ENCODE peak calls at places on chromosome 14, in ten cellular contexts. One of them, this sample, is unnamed. For H3K36me3, the result is how much of the 10 kb centered on the place peaks cover.

GRCh38 chr14:102210421-102211042 is 70.8 kb downstream of the WDR20 start:
- DNase-seq in thoracic aorta: no peak
- DNase-seq in GM23338: peak
- DNase-seq in CD8-positive, alpha-beta T cell: no peak
- DNase-seq in adrenal gland: no peak
- DNase-seq in left ventricle myocardium inferior: no peak
- DNase-seq in HCT116: no peak
- DNase-seq in neural progenitor cell: no peak
- DNase-seq in upper lobe of left lung: no peak
- DNase-seq in transverse colon: no peak
- DNase-seq in this sample: no peak

GRCh38 chr14:69818760-69819191 is 21.7 kb upstream of the SLC10A1 start:
- DNase-seq in thoracic aorta: no peak
- DNase-seq in GM23338: peak
- DNase-seq in CD8-positive, alpha-beta T cell: peak
- DNase-seq in adrenal gland: peak
- DNase-seq in left ventricle myocardium inferior: no peak
- DNase-seq in HCT116: peak
- DNase-seq in neural progenitor cell: peak
- DNase-seq in upper lobe of left lung: peak
- DNase-seq in transverse colon: peak
- DNase-seq in this sample: peak

GRCh38 chr14:25009891-25010290 is 40.1 kb downstream of the STXBP6 start:
- DNase-seq in thoracic aorta: no peak
- DNase-seq in GM23338: peak
- DNase-seq in CD8-positive, alpha-beta T cell: no peak
- DNase-seq in adrenal gland: no peak
- DNase-seq in left ventricle myocardium inferior: no peak
- DNase-seq in HCT116: no peak
- DNase-seq in neural progenitor cell: peak
- DNase-seq in upper lobe of left lung: no peak
- DNase-seq in transverse colon: no peak
- DNase-seq in this sample: no peak

GRCh38 chr14:33834101-33834955 is 116.5 kb downstream of the EGLN3 start:
- DNase-seq in thoracic aorta: no peak
- DNase-seq in GM23338: peak
- DNase-seq in CD8-positive, alpha-beta T cell: no peak
- DNase-seq in adrenal gland: no peak
- DNase-seq in left ventricle myocardium inferior: no peak
- DNase-seq in HCT116: no peak
- DNase-seq in neural progenitor cell: no peak
- DNase-seq in upper lobe of left lung: no peak
- DNase-seq in transverse colon: no peak
- DNase-seq in this sample: no peak

GRCh38 chr14:50954811-50955372 is 10.6 kb upstream of the PYGL start:
- DNase-seq in thoracic aorta: no peak
- DNase-seq in GM23338: peak
- DNase-seq in CD8-positive, alpha-beta T cell: no peak
- DNase-seq in adrenal gland: no peak
- DNase-seq in left ventricle myocardium inferior: no peak
- DNase-seq in HCT116: peak
- DNase-seq in neural progenitor cell: peak
- DNase-seq in upper lobe of left lung: no peak
- DNase-seq in transverse colon: no peak
- DNase-seq in this sample: no peak

GRCh38 chr14:103131580-103131979 is 8.3 kb downstream of the TNFAIP2 start:
- DNase-seq in thoracic aorta: no peak
- DNase-seq in GM23338: no peak
- DNase-seq in CD8-positive, alpha-beta T cell: no peak
- DNase-seq in adrenal gland: peak
- DNase-seq in left ventricle myocardium inferior: no peak
- DNase-seq in HCT116: no peak
- DNase-seq in neural progenitor cell: no peak
- DNase-seq in upper lobe of left lung: no peak
- DNase-seq in transverse colon: no peak
- DNase-seq in this sample: no peak

GRCh38 chr14:48690349-48690748 is 895.8 kb downstream of the RPS29 start:
- DNase-seq in thoracic aorta: no peak
- DNase-seq in GM23338: peak
- DNase-seq in CD8-positive, alpha-beta T cell: no peak
- DNase-seq in adrenal gland: no peak
- DNase-seq in left ventricle myocardium inferior: no peak
- DNase-seq in HCT116: peak
- DNase-seq in neural progenitor cell: peak
- DNase-seq in upper lobe of left lung: no peak
- DNase-seq in transverse colon: no peak
- DNase-seq in this sample: no peak

GRCh38 chr14:73783107-73783727 is 68.4 kb upstream of the PTGR2 start:
- DNase-seq in thoracic aorta: no peak
- DNase-seq in GM23338: peak
- DNase-seq in CD8-positive, alpha-beta T cell: no peak
- DNase-seq in adrenal gland: no peak
- DNase-seq in left ventricle myocardium inferior: no peak
- DNase-seq in HCT116: no peak
- DNase-seq in neural progenitor cell: peak
- DNase-seq in upper lobe of left lung: no peak
- DNase-seq in transverse colon: no peak
- DNase-seq in this sample: no peak

GRCh38 chr14:102911991-102912761 is 10.3 kb upstream of the AMN start:
- DNase-seq in thoracic aorta: no peak
- DNase-seq in GM23338: no peak
- DNase-seq in CD8-positive, alpha-beta T cell: no peak
- DNase-seq in adrenal gland: no peak
- DNase-seq in left ventricle myocardium inferior: no peak
- DNase-seq in HCT116: no peak
- DNase-seq in neural progenitor cell: no peak
- DNase-seq in upper lobe of left lung: no peak
- DNase-seq in transverse colon: no peak
- DNase-seq in this sample: no peak

GRCh38 chr14:81511110-81511900 is 22.3 kb downstream of the SEL1L start:
- DNase-seq in thoracic aorta: no peak
- DNase-seq in GM23338: no peak
- DNase-seq in CD8-positive, alpha-beta T cell: no peak
- DNase-seq in adrenal gland: no peak
- DNase-seq in left ventricle myocardium inferior: no peak
- DNase-seq in HCT116: no peak
- DNase-seq in neural progenitor cell: no peak
- DNase-seq in upper lobe of left lung: no peak
- DNase-seq in transverse colon: no peak
- DNase-seq in this sample: no peak

GRCh38 chr14:100822921-100823320 is 3.0 kb upstream of the MEG3 start:
- DNase-seq in thoracic aorta: no peak
- DNase-seq in GM23338: no peak
- DNase-seq in CD8-positive, alpha-beta T cell: no peak
- DNase-seq in adrenal gland: no peak
- DNase-seq in left ventricle myocardium inferior: no peak
- DNase-seq in HCT116: no peak
- DNase-seq in neural progenitor cell: no peak
- DNase-seq in upper lobe of left lung: no peak
- DNase-seq in transverse colon: no peak
- DNase-seq in this sample: no peak

DNA sequence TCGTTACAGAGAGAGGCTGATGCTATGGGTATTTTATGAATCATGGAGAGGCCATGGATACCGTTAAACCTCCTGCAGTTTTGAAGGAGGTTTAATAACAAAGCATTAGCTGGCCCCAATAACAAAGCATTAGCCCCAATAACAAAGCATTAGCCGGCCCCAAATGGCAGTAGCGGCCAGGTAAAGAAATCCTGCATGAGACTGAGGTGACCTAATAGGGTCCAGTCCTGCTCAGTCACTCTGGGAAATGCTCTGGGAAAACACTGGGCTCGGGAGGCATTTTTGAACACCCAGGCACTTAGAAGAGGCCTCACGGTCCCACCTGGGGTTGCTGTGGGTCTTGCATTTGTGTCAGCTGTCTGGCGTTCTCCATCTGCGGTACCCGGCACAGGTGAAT is 776 bp upstream of the RIN3 start:
- DNase-seq in thoracic aorta: no peak
- DNase-seq in GM23338: no peak
- DNase-seq in CD8-positive, alpha-beta T cell: no peak
- DNase-seq in adrenal gland: no peak
- DNase-seq in left ventricle myocardium inferior: no peak
- DNase-seq in HCT116: no peak
- DNase-seq in neural progenitor cell: no peak
- DNase-seq in upper lobe of left lung: no peak
- DNase-seq in transverse colon: no peak
- DNase-seq in this sample: no peak
- H3K4me3 ChIP-seq in thoracic aorta: peak
- H3K4me3 ChIP-seq in GM23338: peak
- H3K4me3 ChIP-seq in CD8-positive, alpha-beta T cell: peak
- H3K4me3 ChIP-seq in adrenal gland: no peak
- H3K4me3 ChIP-seq in left ventricle myocardium inferior: peak
- H3K4me3 ChIP-seq in HCT116: peak
- H3K4me3 ChIP-seq in neural progenitor cell: peak
- H3K4me3 ChIP-seq in upper lobe of left lung: peak
- H3K4me3 ChIP-seq in transverse colon: peak
- H3K4me3 ChIP-seq in this sample: peak

GRCh38 chr14:20748439-20748838 is 2.8 kb downstream of the EDDM3A start:
- DNase-seq in thoracic aorta: no peak
- DNase-seq in GM23338: no peak
- DNase-seq in CD8-positive, alpha-beta T cell: no peak
- DNase-seq in adrenal gland: no peak
- DNase-seq in left ventricle myocardium inferior: no peak
- DNase-seq in HCT116: no peak
- DNase-seq in neural progenitor cell: no peak
- DNase-seq in upper lobe of left lung: no peak
- DNase-seq in transverse colon: peak
- DNase-seq in this sample: no peak
- H3K36me3 ChIP-seq in thoracic aorta: under half
- H3K36me3 ChIP-seq in GM23338: under half
- H3K36me3 ChIP-seq in CD8-positive, alpha-beta T cell: under half
- H3K36me3 ChIP-seq in adrenal gland: under half
- H3K36me3 ChIP-seq in left ventricle myocardium inferior: under half
- H3K36me3 ChIP-seq in HCT116: under half
- H3K36me3 ChIP-seq in neural progenitor cell: under half
- H3K36me3 ChIP-seq in upper lobe of left lung: under half
- H3K36me3 ChIP-seq in transverse colon: under half
- H3K36me3 ChIP-seq in this sample: under half

DNA sequence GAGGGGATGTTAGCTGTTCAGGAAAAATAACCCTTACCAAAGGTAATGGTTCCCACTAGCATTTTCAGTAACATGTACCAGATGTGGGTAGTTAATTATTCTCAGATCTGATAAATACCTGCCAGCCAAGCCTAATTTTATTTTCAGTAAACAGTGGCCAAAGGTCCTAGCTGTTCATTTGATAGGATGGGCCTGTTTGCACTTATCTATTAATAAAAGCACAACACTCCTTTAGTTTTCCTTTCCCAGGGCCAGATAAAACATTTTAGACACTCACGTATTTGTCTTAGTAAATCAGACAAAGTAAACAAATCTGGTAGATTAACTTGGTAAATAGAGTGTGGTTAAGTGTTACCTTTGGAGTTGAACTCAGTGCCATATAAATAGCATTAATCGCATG is 345.1 kb downstream of the RAD51B start:
- DNase-seq in thoracic aorta: no peak
- DNase-seq in GM23338: no peak
- DNase-seq in CD8-positive, alpha-beta T cell: no peak
- DNase-seq in adrenal gland: no peak
- DNase-seq in left ventricle myocardium inferior: no peak
- DNase-seq in HCT116: no peak
- DNase-seq in neural progenitor cell: no peak
- DNase-seq in upper lobe of left lung: no peak
- DNase-seq in transverse colon: no peak
- DNase-seq in this sample: no peak
- TF ChIP-seq CTCF in thoracic aorta: no peak
- TF ChIP-seq CTCF in GM23338: no peak
- TF ChIP-seq CTCF in CD8-positive, alpha-beta T cell: no peak
- TF ChIP-seq CTCF in adrenal gland: no peak
- TF ChIP-seq CTCF in left ventricle myocardium inferior: no peak
- TF ChIP-seq CTCF in HCT116: no peak
- TF ChIP-seq CTCF in neural progenitor cell: no peak
- TF ChIP-seq CTCF in upper lobe of left lung: no peak
- TF ChIP-seq CTCF in transverse colon: no peak
- TF ChIP-seq CTCF in this sample: no peak

GRCh38 chr14:95300697-95301526 is 18.8 kb downstream of the CLMN start:
- DNase-seq in thoracic aorta: no peak
- DNase-seq in GM23338: no peak
- DNase-seq in CD8-positive, alpha-beta T cell: no peak
- DNase-seq in adrenal gland: no peak
- DNase-seq in left ventricle myocardium inferior: no peak
- DNase-seq in HCT116: no peak
- DNase-seq in neural progenitor cell: no peak
- DNase-seq in upper lobe of left lung: no peak
- DNase-seq in transverse colon: no peak
- DNase-seq in this sample: no peak
- H3K4me3 ChIP-seq in thoracic aorta: no peak
- H3K4me3 ChIP-seq in GM23338: no peak
- H3K4me3 ChIP-seq in CD8-positive, alpha-beta T cell: no peak
- H3K4me3 ChIP-seq in adrenal gland: no peak
- H3K4me3 ChIP-seq in left ventricle myocardium inferior: no peak
- H3K4me3 ChIP-seq in HCT116: no peak
- H3K4me3 ChIP-seq in neural progenitor cell: no peak
- H3K4me3 ChIP-seq in upper lobe of left lung: no peak
- H3K4me3 ChIP-seq in transverse colon: no peak
- H3K4me3 ChIP-seq in this sample: no peak

DNA sequence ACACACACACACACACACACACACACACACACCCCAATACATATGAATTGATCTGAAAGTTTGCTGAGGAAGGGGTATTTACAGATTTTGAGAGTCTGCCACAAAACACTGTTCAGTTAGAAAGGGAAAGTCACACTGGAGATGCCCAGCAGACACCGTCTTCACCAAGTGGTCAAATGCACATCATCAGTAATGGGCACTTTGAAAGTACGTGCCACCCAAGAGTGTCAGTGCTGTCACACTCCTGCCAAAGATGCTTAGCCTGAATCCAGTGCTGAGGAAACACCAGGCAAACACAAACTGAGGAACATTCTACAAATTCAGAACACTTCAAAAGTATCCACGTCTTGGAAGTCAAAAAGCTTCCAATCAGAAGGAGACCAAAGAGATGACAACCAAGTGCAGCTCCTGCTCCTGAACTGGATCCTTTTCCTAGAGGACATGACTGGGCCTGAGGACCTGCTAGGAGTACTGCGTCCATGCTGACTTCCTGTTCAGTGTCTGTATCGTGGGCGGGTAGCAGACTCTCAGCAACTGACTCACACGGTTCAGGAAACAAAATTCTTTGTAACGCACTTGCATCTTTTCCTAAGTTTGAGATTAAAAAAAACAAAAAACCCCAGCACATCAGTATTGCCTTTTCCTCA is 18.6 kb downstream of the PSMC1 start:
- DNase-seq in thoracic aorta: no peak
- DNase-seq in GM23338: no peak
- DNase-seq in CD8-positive, alpha-beta T cell: no peak
- DNase-seq in adrenal gland: peak
- DNase-seq in left ventricle myocardium inferior: no peak
- DNase-seq in HCT116: no peak
- DNase-seq in neural progenitor cell: no peak
- DNase-seq in upper lobe of left lung: peak
- DNase-seq in transverse colon: no peak
- DNase-seq in this sample: peak
- H3K36me3 ChIP-seq in thoracic aorta: under half
- H3K36me3 ChIP-seq in GM23338: under half
- H3K36me3 ChIP-seq in CD8-positive, alpha-beta T cell: under half
- H3K36me3 ChIP-seq in adrenal gland: under half
- H3K36me3 ChIP-seq in left ventricle myocardium inferior: half or more
- H3K36me3 ChIP-seq in HCT116: under half
- H3K36me3 ChIP-seq in neural progenitor cell: under half
- H3K36me3 ChIP-seq in upper lobe of left lung: half or more
- H3K36me3 ChIP-seq in transverse colon: under half
- H3K36me3 ChIP-seq in this sample: under half